ENCODE peak calls at places on chromosomes 3 and 15, in five cellular contexts. C is lung, F is AG04449, G is AG04450, W is fibroblast of pulmonary artery. J is an unnamed sample.

GRCh38 chr3:145942052-145942451 is 218.9 kb downstream of the PLOD2 start:
- DNase-seq in F (no peak), C (no peak), G (no peak), W (no peak), J (no peak)

GRCh38 chr15:29688981-29689723 is 133.1 kb downstream of the TJP1 start:
- DNase-seq in F (no peak), C (no peak), W (no peak), G (no peak), J (no peak)

GRCh38 chr15:65777053-65777452 is 15.0 kb downstream of the DENND4A start:
- DNase-seq in F (no peak), C (no peak), W (no peak), G (no peak), J (no peak)

GRCh38 chr3:39207361-39208192 is 15.2 kb upstream of the XIRP1 start:
- DNase-seq in C (no peak), G (no peak), W (no peak), F (no peak), J (no peak)

GRCh38 chr15:74793135-74794028 is 11.5 kb downstream of the CSK start:
- DNase-seq in F (no peak), W (peak; percentile 31), C (no peak), G (no peak), J (no peak)

GRCh38 chr15:55546718-55547117 is 38.7 kb upstream of the DNAAF4 start:
- DNase-seq in G (no peak), C (no peak), W (peak; percentile 38), F (no peak), J (no peak)

GRCh38 chr3:29764603-29765254 is 483.9 kb downstream of the RBMS3 start:
- DNase-seq in C (peak; percentile 45), G (peak; percentile 51), F (peak; percentile 58), W (peak; percentile 96), J (peak; percentile 76)

GRCh38 chr15:56524915-56525314 is 60.0 kb upstream of the MNS1 start:
- DNase-seq in F (peak; percentile 9), G (peak; percentile 20), W (no peak), C (no peak), J (no peak)

GRCh38 chr15:49494842-49495241 is 71.8 kb downstream of the FGF7 start:
- DNase-seq in F (no peak), C (no peak), W (peak; percentile 13), G (no peak), J (no peak)

GRCh38 chr3:110733045-110733444 is 338.6 kb upstream of the NECTIN3 start:
- DNase-seq in F (no peak), W (no peak), G (no peak), C (no peak), J (no peak)
- TF ChIP-seq CTCF in F (no peak), W (no peak), G (no peak), C (no peak), J (no peak)

GRCh38 chr15:40355976-40356585 is 1.9 kb upstream of the DISP2 start:
- DNase-seq in G (no peak), F (no peak), W (no peak), C (no peak), J (no peak)

GRCh38 chr15:40357723-40358491 is at the start of gene DISP2:
- DNase-seq in G (no peak), F (no peak), W (peak; percentile 76), C (peak; percentile 86), J (no peak)

GRCh38 chr15:40358492-40359353 is 704 bp downstream of the DISP2 start:
- DNase-seq in W (no peak), C (no peak), G (no peak), F (no peak), J (no peak)

GRCh38 chr15:40354408-40355171 is 3.4 kb upstream of the DISP2 start:
- DNase-seq in G (no peak), C (no peak), W (peak; percentile 66), F (no peak), J (no peak)

DNA sequence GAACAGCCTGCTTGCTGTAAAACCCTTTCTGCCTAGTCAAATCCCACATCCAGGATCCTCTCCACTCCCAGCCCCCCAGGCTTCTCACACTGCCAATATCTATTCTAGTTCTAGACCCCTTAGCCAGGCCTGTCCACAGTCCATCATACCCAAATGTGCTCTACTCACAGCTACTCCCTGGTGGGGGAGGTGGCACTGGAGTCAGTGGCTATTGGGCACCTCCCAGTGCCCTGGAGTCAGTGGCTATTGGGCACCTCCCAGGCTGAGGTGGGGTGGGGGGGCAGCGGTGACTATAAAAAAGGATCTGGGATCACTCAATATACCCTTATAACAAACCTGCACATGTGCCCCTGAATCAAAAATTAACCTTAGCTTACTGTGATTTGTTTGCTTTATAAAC is 773 bp upstream of the DISP2 start:
- DNase-seq in G (no peak), W (no peak), F (no peak), C (no peak), J (no peak)
- H3K4me3 ChIP-seq in G (no peak overlapping the region), W (no peak overlapping the region), F (no peak overlapping the region), C (no peak overlapping the region), J (no peak overlapping the region)

GRCh38 chr3:8500208-8500961 is 1.2 kb upstream of the LMCD1 start:
- DNase-seq in C (peak; percentile 43), F (peak; percentile 69), W (peak; percentile 61), G (peak; percentile 54), J (no peak)

GRCh38 chr3:8499181-8499611 is 2.4 kb upstream of the LMCD1 start:
- DNase-seq in C (no peak), F (no peak), G (no peak), W (peak; percentile 74), J (no peak)

GRCh38 chr3:8503461-8503860 is 1.8 kb downstream of the LMCD1 start:
- DNase-seq in C (no peak), G (no peak), W (no peak), F (no peak), J (no peak)

GRCh38 chr3:8500966-8501365 is 657 bp upstream of the LMCD1 start:
- DNase-seq in W (no peak), F (no peak), C (no peak), G (no peak), J (no peak)

GRCh38 chr3:8501388-8502131 is at the start of gene LMCD1:
- DNase-seq in F (peak; percentile 80), W (peak; percentile 97), G (peak; percentile 89), C (peak; percentile 95), J (peak; percentile 78)
- TF ChIP-seq CTCF in F (peak; percentile 53), W (peak; percentile 12), G (peak; percentile 38), C (no peak), J (peak; percentile 41)

DNA sequence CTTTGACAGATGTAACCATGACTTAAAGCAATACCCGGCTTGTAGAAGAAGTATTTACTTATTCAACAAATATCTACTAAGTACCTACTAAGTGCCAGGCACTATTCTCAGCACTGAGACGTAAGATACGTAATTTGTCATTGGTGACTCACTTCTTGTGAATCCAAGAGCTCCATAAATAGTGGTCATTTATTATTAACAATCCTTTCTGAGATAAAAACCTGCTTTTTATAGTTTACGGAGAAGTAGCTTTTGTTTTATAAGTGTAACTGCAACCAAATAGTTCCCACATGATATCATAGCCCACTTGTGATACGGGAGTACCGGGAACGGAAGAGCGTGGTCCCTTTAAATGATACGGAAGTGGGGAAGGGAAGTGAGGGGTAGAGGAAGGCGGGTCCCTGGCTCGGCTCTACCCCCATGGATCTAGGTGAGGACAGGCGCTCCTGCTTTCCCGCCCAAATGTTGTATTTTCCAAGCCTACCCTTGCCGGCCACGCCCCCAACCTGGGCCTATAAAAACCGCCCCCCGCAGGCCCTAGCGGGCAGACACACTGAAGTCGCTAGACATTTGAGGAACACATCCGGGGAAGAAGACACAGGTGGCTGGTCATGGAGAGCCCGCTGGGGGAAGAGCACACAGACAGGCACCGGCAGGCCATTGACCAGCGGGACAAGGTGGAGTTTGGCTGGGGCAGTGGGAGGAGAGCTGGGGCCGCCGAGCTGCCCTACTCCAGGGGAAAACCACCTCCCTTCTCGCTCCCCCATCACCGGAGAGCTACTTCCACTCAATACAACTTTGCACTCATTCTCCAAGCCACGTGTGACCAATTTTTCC is at the start of gene SAMMSON:
- DNase-seq in G (peak; percentile 20), F (no peak), W (peak; percentile 44), C (no peak), J (peak; percentile 17)
- H3K4me3 ChIP-seq in G (peak within 1 kb of the TSS; percentile 0), F (no peak within 1 kb of the TSS), W (no peak within 1 kb of the TSS), C (no peak within 1 kb of the TSS), J (peak within 1 kb of the TSS; percentile 25)

GRCh38 chr15:91031796-91032195 is 9.4 kb upstream of the VPS33B start:
- DNase-seq in C (no peak), W (no peak), F (no peak), G (no peak), J (no peak)

GRCh38 chr15:91027677-91028076 is 5.3 kb upstream of the VPS33B start:
- DNase-seq in W (no peak), F (no peak), C (no peak), G (no peak), J (no peak)

GRCh38 chr15:91032919-91033803 is 10.8 kb upstream of the VPS33B start:
- DNase-seq in G (no peak), C (peak; percentile 84), F (no peak), W (peak; percentile 22), J (no peak)
- TF ChIP-seq CTCF in G (peak; percentile 50), C (peak; percentile 23), F (peak; percentile 68), W (peak; percentile 59), J (peak; percentile 67)

DNA sequence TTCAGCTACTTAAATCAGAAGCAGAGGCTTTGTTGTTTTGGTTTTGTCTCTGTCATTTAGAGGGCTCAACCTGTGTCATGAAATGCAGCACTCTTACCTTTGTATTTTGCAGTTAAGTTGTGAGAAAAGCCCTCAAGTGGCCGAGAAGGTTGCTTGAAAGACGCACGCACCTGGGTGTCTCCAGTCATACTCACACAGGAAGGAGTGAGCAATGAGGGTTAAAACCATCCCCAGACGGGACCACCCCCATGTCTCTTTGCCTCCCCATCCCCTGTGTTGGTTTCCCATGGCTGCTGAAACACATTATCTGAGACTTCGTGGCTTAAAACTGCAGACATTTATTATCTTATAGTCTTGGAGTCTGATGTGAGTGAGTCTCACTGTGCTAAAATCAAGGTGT is 376.1 kb upstream of the CFAP20DC start:
- DNase-seq in W (no peak), G (no peak), C (no peak), F (no peak), J (no peak)
- H3K4me3 ChIP-seq in W (no peak overlapping the region), G (no peak overlapping the region), C (no peak overlapping the region), F (no peak overlapping the region), J (no peak overlapping the region)

GRCh38 chr3:149975919-149976318 is 5.2 kb upstream of the PFN2 start:
- DNase-seq in W (no peak), F (no peak), C (no peak), G (no peak), J (no peak)
- TF ChIP-seq CTCF in W (no peak), F (no peak), C (no peak), G (no peak), J (no peak)

GRCh38 chr3:76063811-76064210 is 278.5 kb upstream of the ZNF717 start:
- DNase-seq in F (no peak), W (no peak), C (no peak), G (no peak), J (no peak)
- H3K4me3 ChIP-seq in F (no peak overlapping the region), W (no peak overlapping the region), C (no peak overlapping the region), G (no peak overlapping the region), J (no peak overlapping the region)